ENCODE peak calls at places on chromosomes 3 and 15, in seven cellular contexts. G is stomach, W is sigmoid colon, X is upper lobe of left lung, S is transverse colon, I is suprapubic skin, P is HCT116. H is an unnamed sample.

GRCh38 chr15:100889359-100890058 is 9.9 kb downstream of the ALDH1A3 start:
- DNase-seq in G (no peak), W (peak; percentile 85), X (peak; percentile 46), S (peak; percentile 37), I (peak; percentile 77), P (no peak), H (peak; percentile 80)

GRCh38 chr3:191383104-191383503 is 52.8 kb upstream of the UTS2B start:
- DNase-seq in G (no peak), W (no peak), X (no peak), S (no peak), I (no peak), P (no peak), H (no peak)

GRCh38 chr3:86969500-86970189 is 21.3 kb downstream of the VGLL3 start:
- DNase-seq in G (no peak), W (no peak), X (no peak), S (no peak), I (no peak), P (peak; percentile 38), H (no peak)

GRCh38 chr3:172179680-172180399 is 140.5 kb downstream of the FNDC3B start:
- DNase-seq in G (no peak), W (no peak), X (no peak), S (no peak), I (no peak), P (no peak), H (no peak)

GRCh38 chr3:98657429-98657828 is 64.0 kb upstream of the CPOX start:
- DNase-seq in G (peak; percentile 70), W (no peak), X (peak; percentile 70), S (peak; percentile 50), I (no peak), P (peak; percentile 15), H (no peak)

GRCh38 chr3:160163259-160163878 is 61.9 kb upstream of the C3orf80 start:
- DNase-seq in G (no peak), W (no peak), X (no peak), S (no peak), I (no peak), P (peak; percentile 23), H (no peak)

GRCh38 chr15:62925875-62926274 is 116.7 kb upstream of the TPM1 start:
- DNase-seq in G (no peak), W (no peak), X (no peak), S (no peak), I (no peak), P (no peak), H (no peak)

GRCh38 chr3:108590443-108590842 is 921 bp downstream of the DZIP3 start:
- DNase-seq in G (no peak), W (no peak), X (no peak), S (no peak), I (no peak), P (no peak), H (no peak)

GRCh38 chr15:64617727-64618126 is 157.3 kb downstream of the ZNF609 start:
- DNase-seq in G (no peak), W (no peak), X (no peak), S (no peak), I (no peak), P (no peak), H (no peak)

GRCh38 chr15:65796610-65797012 is 4.5 kb upstream of the DENND4A start:
- DNase-seq in G (no peak), W (no peak), X (no peak), S (no peak), I (no peak), P (no peak), H (no peak)

GRCh38 chr3:40801276-40801675 is 276.5 kb downstream of the ZNF621 start:
- DNase-seq in G (no peak), W (no peak), X (no peak), S (no peak), I (no peak), P (no peak), H (no peak)

GRCh38 chr3:127408684-127409420 is 121.0 kb upstream of the PRR20G start:
- DNase-seq in G (peak; percentile 22), W (peak; percentile 52), X (peak; percentile 20), S (no peak), I (peak; percentile 69), P (no peak), H (no peak)

GRCh38 chr15:95259965-95260364 is 1028.6 kb downstream of the MCTP2 start:
- DNase-seq in G (peak; percentile 61), W (no peak), X (no peak), S (no peak), I (no peak), P (no peak), H (no peak)

GRCh38 chr3:114314259-114314658 is 20.4 kb downstream of the TIGIT start:
- DNase-seq in G (no peak), W (no peak), X (no peak), S (no peak), I (no peak), P (no peak), H (no peak)

GRCh38 chr15:30043211-30043655 is 39.5 kb upstream of the GOLGA8J start:
- DNase-seq in G (no peak), W (no peak), X (no peak), S (no peak), I (no peak), P (no peak), H (no peak)

GRCh38 chr3:10366681-10367101 is 45.8 kb upstream of the SEC13 start:
- DNase-seq in G (no peak), W (no peak), X (no peak), S (no peak), I (no peak), P (peak; percentile 90), H (no peak)

GRCh38 chr15:99131441-99132023 is 26.7 kb downstream of the SYNM start:
- DNase-seq in G (no peak), W (peak; percentile 67), X (no peak), S (no peak), I (peak; percentile 79), P (no peak), H (peak; percentile 17)

GRCh38 chr3:186361612-186362408 is at the start of gene DGKG:
- DNase-seq in G (peak; percentile 58), W (peak; percentile 82), X (peak; percentile 70), S (peak; percentile 49), I (peak; percentile 80), P (no peak), H (peak; percentile 51)
- H3K27ac ChIP-seq in G (peak within 1 kb of the TSS; percentile 65), W (peak within 1 kb of the TSS; percentile 84), X (peak within 1 kb of the TSS; percentile 85), S (peak within 1 kb of the TSS; percentile 57), I (peak within 1 kb of the TSS; percentile 4), P (no peak within 1 kb of the TSS), H (no peak within 1 kb of the TSS)

GRCh38 chr3:5022966-5023776 is 43.9 kb downstream of the BHLHE40 start:
- DNase-seq in G (peak; percentile 34), W (peak; percentile 87), X (no peak), S (no peak), I (no peak), P (peak; percentile 97), H (no peak)
- TF ChIP-seq POLR2AphosphoS5 in G (no peak), W (no peak), X (no peak), S (no peak), I (no peak), P (peak; percentile 79), H (peak; percentile 23)

GRCh38 chr3:132033471-132033870 is 1.3 kb downstream of the CPNE4 start:
- DNase-seq in G (no peak), W (no peak), X (no peak), S (no peak), I (no peak), P (no peak), H (no peak)

GRCh38 chr3:132032959-132033358 is 1.9 kb downstream of the CPNE4 start:
- DNase-seq in G (no peak), W (no peak), X (no peak), S (no peak), I (no peak), P (no peak), H (no peak)

GRCh38 chr3:132034097-132034485 is 723 bp downstream of the CPNE4 start:
- DNase-seq in G (no peak), W (no peak), X (no peak), S (no peak), I (no peak), P (no peak), H (no peak)

GRCh38 chr3:132038198-132038825 is 3.5 kb upstream of the CPNE4 start:
- DNase-seq in G (no peak), W (no peak), X (no peak), S (no peak), I (no peak), P (no peak), H (no peak)

GRCh38 chr3:132034486-132035464 is at the start of gene CPNE4:
- DNase-seq in G (peak; percentile 63), W (peak; percentile 68), X (peak; percentile 78), S (peak; percentile 54), I (peak; percentile 80), P (peak; percentile 33), H (peak; percentile 45)
- H3K4me3 ChIP-seq in G (no peak within 1 kb of the TSS), W (peak within 1 kb of the TSS; percentile 18), X (peak within 1 kb of the TSS; percentile 2), S (no peak within 1 kb of the TSS), I (peak within 1 kb of the TSS; percentile 31), P (no peak within 1 kb of the TSS), H (peak within 1 kb of the TSS; percentile 51)

GRCh38 chr3:29757054-29757777 is 476.3 kb downstream of the RBMS3 start:
- DNase-seq in G (peak; percentile 66), W (no peak), X (peak; percentile 36), S (no peak), I (no peak), P (no peak), H (no peak)
- H3K27ac ChIP-seq in G (no peak overlapping the region), W (peak overlapping the region; percentile 71), X (peak overlapping the region; percentile 74), S (no peak overlapping the region), I (no peak overlapping the region), P (no peak overlapping the region), H (peak overlapping the region; percentile 79)

GRCh38 chr15:75517233-75517632 is 61.9 kb downstream of the PTPN9 start:
- DNase-seq in G (no peak), W (no peak), X (no peak), S (no peak), I (no peak), P (no peak), H (no peak)

DNA sequence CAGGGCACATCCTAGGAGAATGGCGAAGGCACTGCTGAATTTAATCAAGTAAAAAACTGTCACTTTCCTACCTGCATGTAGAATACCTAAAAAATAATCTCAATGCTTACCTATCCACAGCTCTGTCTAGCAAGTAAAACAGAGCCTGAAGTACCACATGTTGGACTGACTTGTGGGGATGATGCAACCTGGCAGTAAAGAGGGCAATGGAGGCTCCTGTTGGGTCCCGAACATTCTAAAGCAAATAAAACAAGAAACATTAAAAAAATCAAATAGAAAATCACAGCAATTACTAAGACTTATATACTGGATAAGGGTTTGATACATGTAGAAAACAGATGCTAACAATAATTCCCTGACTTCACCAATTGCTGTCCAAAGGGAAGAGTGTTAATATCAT is 56.1 kb downstream of the PTPN9 start:
- DNase-seq in G (no peak), W (no peak), X (no peak), S (no peak), I (no peak), P (no peak), H (no peak)
- TF ChIP-seq POLR2AphosphoS5 in G (no peak), W (no peak), X (no peak), S (no peak), I (no peak), P (no peak), H (no peak)

DNA sequence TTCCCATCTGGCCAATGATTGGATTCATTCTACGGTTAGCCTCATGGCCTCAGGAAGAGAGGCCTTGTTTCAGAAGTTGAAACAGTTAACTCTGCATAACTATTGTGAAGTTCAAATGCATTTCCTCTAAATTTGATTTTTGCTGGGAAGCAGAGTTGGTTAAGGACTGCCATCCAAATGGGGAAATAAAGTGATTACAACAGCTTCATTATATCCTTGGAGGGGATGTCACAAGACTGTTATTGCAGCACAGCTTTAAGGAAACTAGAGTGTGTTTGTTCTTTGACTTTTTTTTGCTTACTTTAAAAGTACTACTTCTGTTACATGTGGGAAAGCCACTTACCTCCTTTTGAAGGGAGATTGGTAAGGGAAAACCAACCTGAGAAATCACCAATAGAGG is 164.8 kb downstream of the AKAP13 start:
- DNase-seq in G (no peak), W (no peak), X (no peak), S (no peak), I (no peak), P (no peak), H (no peak)
- H3K4me3 ChIP-seq in G (no peak overlapping the region), W (peak overlapping the region; percentile 11), X (peak overlapping the region; percentile 35), S (no peak overlapping the region), I (peak overlapping the region; percentile 33), P (no peak overlapping the region), H (peak overlapping the region; percentile 53)

H was measured in breast epithelium.